ENCODE peak calls at places on chromosomes 7 and 10, in ten cellular contexts. G is transverse colon, A is SK-N-SH, B is A549, H is tibial nerve, K is K562, R is sigmoid colon, Q is stomach, Y is H1, F is suprapubic skin. L is an unnamed sample.

GRCh38 chr10:47145290-47145934 is 154.6 kb upstream of the GDF10 start:
- DNase-seq in G (no peak), A (no peak), B (no peak), H (no peak), K (no peak), R (no peak), Q (no peak), Y (no peak), F (no peak), L (no peak)

GRCh38 chr10:60281331-60281730 is 108.3 kb downstream of the ANK3 start:
- DNase-seq in G (no peak), A (no peak), B (no peak), H (no peak), K (no peak), R (no peak), Q (no peak), Y (no peak), F (no peak), L (no peak)

GRCh38 chr7:84422790-84423189 is 228.2 kb upstream of the SEMA3A start:
- DNase-seq in G (no peak), A (no peak), B (no peak), H (no peak), K (no peak), R (no peak), Q (no peak), Y (no peak), F (no peak), L (no peak)

GRCh38 chr10:96276426-96276825 is 5.1 kb upstream of the BLNK start:
- DNase-seq in G (no peak), A (no peak), B (no peak), H (no peak), K (no peak), R (no peak), Q (no peak), Y (no peak), F (no peak), L (no peak)

GRCh38 chr7:35250452-35250851 is 3.4 kb downstream of the TBX20 start:
- DNase-seq in G (no peak), A (no peak), B (no peak), H (no peak), K (no peak), R (no peak), Q (no peak), Y (no peak), F (no peak), L (no peak)

GRCh38 chr7:87119581-87119980 is 32.7 kb upstream of the DMTF1 start:
- DNase-seq in G (no peak), A (no peak), B (no peak), H (no peak), K (no peak), R (no peak), Q (no peak), Y (no peak), F (no peak), L (no peak)

GRCh38 chr7:102450242-102450641 is 14.4 kb downstream of the ALKBH4 start:
- DNase-seq in G (peak; percentile 48), A (no peak), B (no peak), H (no peak), K (no peak), R (no peak), Q (no peak), Y (no peak), F (no peak), L (no peak)

GRCh38 chr10:17227367-17228080 is 517 bp upstream of the VIM start:
- DNase-seq in G (no peak), A (peak; percentile 50), B (peak; percentile 34), H (no peak), K (no peak), R (no peak), Q (no peak), Y (no peak), F (no peak), L (no peak)

GRCh38 chr7:81256991-81257390 is 338.1 kb upstream of the SEMA3C start:
- DNase-seq in G (no peak), A (no peak), B (peak; percentile 52), H (no peak), K (no peak), R (no peak), Q (no peak), Y (no peak), F (no peak), L (no peak)

DNA sequence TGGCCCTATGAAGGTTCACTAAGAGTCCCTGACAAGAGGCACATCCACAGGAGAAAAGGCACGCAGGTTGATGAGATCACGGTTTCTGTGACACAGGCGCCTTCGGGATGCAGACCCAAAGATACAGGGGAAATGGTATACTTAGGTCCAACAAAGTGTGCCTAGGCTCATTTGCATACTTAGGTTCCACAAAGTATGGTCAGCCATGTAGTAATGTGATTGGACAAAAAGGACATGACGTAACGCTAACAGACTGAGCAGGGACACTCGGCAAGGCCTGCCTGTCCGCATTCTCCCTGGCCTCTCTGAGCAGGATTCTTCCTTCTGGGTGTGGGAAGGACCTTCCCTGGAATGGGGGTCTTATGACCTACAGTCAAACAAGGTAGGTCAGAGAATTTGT is 190.6 kb downstream of the CELF2 start:
- DNase-seq in G (no peak), A (no peak), B (no peak), H (no peak), K (no peak), R (no peak), Q (no peak), Y (peak; percentile 28), F (no peak), L (no peak)
- H3K4me1 ChIP-seq in G (peaks cover 49% of the 10 kb centered on the region), A (no peaks in the 10 kb centered on the region), B (no peaks in the 10 kb centered on the region), H (peaks cover 39% of the 10 kb centered on the region), K (no peaks in the 10 kb centered on the region), R (peaks cover 10% of the 10 kb centered on the region), Q (peaks cover 13% of the 10 kb centered on the region), Y (peaks cover 20% of the 10 kb centered on the region), F (peaks cover 15% of the 10 kb centered on the region), L (peaks cover 2% of the 10 kb centered on the region)

GRCh38 chr7:2658941-2659340 is 27.2 kb downstream of the TTYH3 start:
- DNase-seq in G (no peak), A (no peak), B (no peak), H (no peak), K (no peak), R (no peak), Q (no peak), Y (no peak), F (no peak), L (no peak)

GRCh38 chr7:2661602-2662272 is 26.3 kb upstream of the AMZ1 start:
- DNase-seq in G (no peak), A (peak; percentile 69), B (no peak), H (no peak), K (no peak), R (no peak), Q (no peak), Y (no peak), F (peak; percentile 64), L (peak; percentile 39)

GRCh38 chr7:2659556-2660358 is 28.0 kb downstream of the TTYH3 start:
- DNase-seq in G (no peak), A (no peak), B (no peak), H (no peak), K (no peak), R (no peak), Q (no peak), Y (no peak), F (no peak), L (no peak)

GRCh38 chr7:2661096-2661449 is 26.9 kb upstream of the AMZ1 start:
- DNase-seq in G (no peak), A (no peak), B (no peak), H (no peak), K (no peak), R (no peak), Q (no peak), Y (no peak), F (no peak), L (peak; percentile 52)

DNA sequence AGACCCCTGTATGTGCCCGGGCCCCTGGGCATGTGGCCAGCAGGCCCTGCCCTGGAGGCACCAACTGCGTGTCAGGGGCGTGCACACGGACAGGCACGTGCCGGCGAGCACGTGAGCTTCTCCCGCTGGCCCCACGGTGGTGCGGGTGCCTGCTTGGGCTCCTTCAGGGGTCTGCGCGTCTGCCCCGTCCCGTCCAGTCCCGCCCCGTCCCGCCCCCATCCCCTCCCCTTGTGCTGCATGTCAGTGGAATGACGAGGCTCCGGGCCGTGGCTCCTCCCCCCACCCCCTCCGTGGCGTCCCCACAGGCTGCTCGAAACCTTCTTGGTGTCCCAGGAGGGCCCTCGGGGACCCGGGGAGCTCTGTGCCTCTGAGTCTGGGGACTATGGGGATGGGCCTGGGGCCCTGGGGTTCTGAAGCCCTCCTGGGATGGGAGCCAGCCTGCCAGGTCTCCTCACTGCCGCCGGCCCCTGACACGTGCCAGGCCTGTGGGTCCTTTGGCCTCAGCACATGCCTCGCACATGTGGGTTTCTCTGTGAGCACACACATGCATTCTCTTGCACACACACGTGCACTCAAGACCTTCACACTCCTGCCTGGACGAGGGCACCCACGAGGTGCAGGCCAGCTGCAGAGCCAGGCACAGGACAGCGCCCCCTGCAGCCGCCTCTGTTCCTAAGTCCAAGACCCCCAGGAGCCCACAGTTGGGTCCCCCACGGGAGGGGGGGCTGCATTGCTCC is 27.5 kb upstream of the AMZ1 start:
- DNase-seq in G (no peak), A (peak; percentile 70), B (no peak), H (no peak), K (peak; percentile 85), R (no peak), Q (no peak), Y (peak; percentile 71), F (peak; percentile 69), L (no peak)
- TF ChIP-seq CTCF in G (no peak), A (peak; percentile 61), B (peak; percentile 30), H (no peak), K (peak; percentile 53), R (no peak), Q (no peak), Y (peak; percentile 60), F (no peak), L (no peak)

DNA sequence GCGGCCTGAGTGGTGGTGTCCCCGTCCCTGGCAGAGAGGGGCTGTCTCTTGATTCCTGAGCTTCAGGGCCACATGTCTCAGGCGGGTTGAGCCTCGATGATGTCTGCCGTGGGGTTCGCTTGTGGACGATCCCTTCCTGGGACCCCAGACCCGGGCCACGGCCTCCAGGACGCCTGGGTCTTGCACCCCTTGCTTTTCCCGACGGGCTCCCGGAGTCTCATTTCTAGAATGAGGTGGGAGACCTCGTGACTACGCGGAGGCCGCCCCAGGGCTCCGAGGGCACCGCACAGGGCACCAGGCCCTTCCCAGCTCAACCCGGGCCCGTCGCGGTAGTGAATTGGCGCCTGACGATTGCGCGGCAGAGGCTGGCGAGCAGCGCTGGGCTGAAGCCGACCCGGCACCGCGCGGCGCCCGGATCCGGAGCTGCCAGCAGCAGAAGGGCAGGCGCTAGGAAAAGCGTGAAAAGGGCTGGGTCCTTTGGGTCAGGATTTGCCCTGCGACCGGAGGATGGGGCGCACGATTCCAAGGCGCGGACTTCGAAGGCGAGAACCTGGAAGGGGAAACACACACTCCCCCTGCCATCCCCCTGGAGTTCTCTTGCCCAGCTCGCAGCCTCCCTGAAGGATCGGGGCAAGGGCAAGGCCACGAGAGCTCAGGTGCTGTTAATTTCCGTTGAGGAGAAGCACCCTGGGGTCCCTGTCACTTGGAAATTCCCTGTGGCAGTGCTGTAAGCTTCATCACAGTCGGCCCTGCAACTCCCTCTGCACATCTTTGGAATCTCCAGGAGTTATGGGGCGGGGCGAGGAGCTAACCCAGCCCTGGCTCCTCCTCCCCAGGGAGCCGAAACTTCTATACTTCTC is 15.5 kb downstream of the TLX1 start:
- DNase-seq in G (no peak), A (peak; percentile 68), B (no peak), H (no peak), K (no peak), R (peak; percentile 54), Q (no peak), Y (peak; percentile 71), F (no peak), L (no peak)
- TF ChIP-seq EP300 in G (no peak), A (no peak), B (no peak), H (no peak), K (no peak), R (no peak), Q (no peak), Y (no peak), F (no peak), L (no peak)

GRCh38 chr7:142301299-142301698 is 43.4 kb upstream of the PRSS58 start:
- DNase-seq in G (no peak), A (no peak), B (no peak), H (no peak), K (no peak), R (no peak), Q (no peak), Y (no peak), F (no peak), L (no peak)
- H3K4me1 ChIP-seq in G (no peaks in the 10 kb centered on the region), A (no peaks in the 10 kb centered on the region), B (no peaks in the 10 kb centered on the region), H (no peaks in the 10 kb centered on the region), K (no peaks in the 10 kb centered on the region), R (no peaks in the 10 kb centered on the region), Q (no peaks in the 10 kb centered on the region), Y (no peaks in the 10 kb centered on the region), F (no peaks in the 10 kb centered on the region), L (no peaks in the 10 kb centered on the region)